ENCODE peak calls at places on chromosomes 5 and 9, in eight cellular contexts. Y is IMR-90, J is right lobe of liver, X is heart left ventricle, O is gastrocnemius medialis, D is HCT116, M is breast epithelium, N is transverse colon. S is an unnamed sample. For H3K4me1, the result is how much of the 10 kb centered on the place peaks cover.

GRCh38 chr9:123062306-123063171 is 29.1 kb downstream of the GPR21 start:
- DNase-seq in Y (no peak), J (no peak), X (no peak), O (peak), D (no peak), M (no peak), N (no peak), S (no peak)

GRCh38 chr9:24552526-24552925 is 6.8 kb upstream of the IZUMO3 start:
- DNase-seq in Y (no peak), J (no peak), X (no peak), O (no peak), D (no peak), M (no peak), N (no peak), S (no peak)

GRCh38 chr9:89042984-89043383 is 51.7 kb downstream of the S1PR3 start:
- DNase-seq in Y (no peak), J (no peak), X (no peak), O (no peak), D (no peak), M (peak), N (no peak), S (no peak)

GRCh38 chr5:10133830-10134229 is 115.9 kb downstream of the ATPSCKMT start:
- DNase-seq in Y (peak), J (no peak), X (no peak), O (no peak), D (no peak), M (no peak), N (no peak), S (no peak)

GRCh38 chr5:14675865-14676300 is 11.4 kb downstream of the OTULIN start:
- DNase-seq in Y (no peak), J (no peak), X (no peak), O (no peak), D (no peak), M (no peak), N (no peak), S (no peak)

GRCh38 chr5:154190652-154191304 is at the start of gene GALNT10:
- DNase-seq in Y (peak), J (peak), X (peak), O (peak), D (peak), M (no peak), N (peak), S (no peak)

GRCh38 chr5:891117-891836 is 1.3 kb downstream of the BRD9 start:
- DNase-seq in Y (no peak), J (no peak), X (no peak), O (no peak), D (peak), M (no peak), N (peak), S (no peak)

GRCh38 chr9:107548298-107549142 is 59.0 kb upstream of the KLF4 start:
- DNase-seq in Y (peak), J (peak), X (no peak), O (peak), D (peak), M (no peak), N (no peak), S (no peak)

GRCh38 chr5:152532714-152533113 is 127.6 kb upstream of the NMUR2 start:
- DNase-seq in Y (peak), J (no peak), X (no peak), O (no peak), D (peak), M (no peak), N (no peak), S (no peak)

GRCh38 chr5:39648539-39649200 is 223.9 kb upstream of the DAB2 start:
- DNase-seq in Y (no peak), J (no peak), X (no peak), O (no peak), D (peak), M (no peak), N (peak), S (no peak)

GRCh38 chr5:52893863-52894262 is 95.3 kb upstream of the ITGA2 start:
- DNase-seq in Y (no peak), J (no peak), X (no peak), O (no peak), D (no peak), M (no peak), N (no peak), S (no peak)

GRCh38 chr9:134170525-134171315 is 6.4 kb upstream of the RNU6ATAC start:
- DNase-seq in Y (no peak), J (no peak), X (no peak), O (no peak), D (no peak), M (no peak), N (no peak), S (no peak)

GRCh38 chr5:51657340-51658240 is 274.3 kb downstream of the ISL1 start:
- DNase-seq in Y (no peak), J (no peak), X (no peak), O (no peak), D (no peak), M (no peak), N (no peak), S (no peak)

GRCh38 chr5:56668996-56669395 is 146.4 kb upstream of the MAP3K1 start:
- DNase-seq in Y (no peak), J (no peak), X (no peak), O (no peak), D (no peak), M (peak), N (no peak), S (no peak)

GRCh38 chr5:1152156-1152555 is 40.3 kb upstream of the SLC12A7 start:
- DNase-seq in Y (no peak), J (no peak), X (no peak), O (no peak), D (no peak), M (no peak), N (no peak), S (no peak)

GRCh38 chr5:111043712-111044506 is 27.6 kb upstream of the TSLP start:
- DNase-seq in Y (peak), J (no peak), X (no peak), O (no peak), D (no peak), M (no peak), N (no peak), S (no peak)

GRCh38 chr5:56549096-56549886 is 266.1 kb upstream of the MAP3K1 start:
- DNase-seq in Y (no peak), J (no peak), X (no peak), O (no peak), D (no peak), M (no peak), N (no peak), S (no peak)

GRCh38 chr9:6576930-6577329 is 68.6 kb downstream of the GLDC start:
- DNase-seq in Y (no peak), J (no peak), X (no peak), O (no peak), D (no peak), M (no peak), N (no peak), S (no peak)

GRCh38 chr5:154077692-154078091 is 38.9 kb downstream of the MFAP3 start:
- DNase-seq in Y (peak), J (peak), X (peak), O (peak), D (no peak), M (no peak), N (no peak), S (no peak)

GRCh38 chr9:97980918-97981827 is 2.0 kb upstream of the ANP32B start:
- DNase-seq in Y (no peak), J (no peak), X (peak), O (peak), D (no peak), M (peak), N (peak), S (no peak)

GRCh38 chr9:97978706-97979105 is 4.4 kb upstream of the ANP32B start:
- DNase-seq in Y (no peak), J (no peak), X (no peak), O (no peak), D (no peak), M (no peak), N (no peak), S (no peak)

GRCh38 chr9:97981828-97982164 is 1.3 kb upstream of the ANP32B start:
- DNase-seq in Y (no peak), J (no peak), X (no peak), O (no peak), D (no peak), M (no peak), N (no peak), S (no peak)

GRCh38 chr9:97979778-97980478 is 3.2 kb upstream of the ANP32B start:
- DNase-seq in Y (no peak), J (no peak), X (no peak), O (no peak), D (no peak), M (no peak), N (no peak), S (no peak)

DNA sequence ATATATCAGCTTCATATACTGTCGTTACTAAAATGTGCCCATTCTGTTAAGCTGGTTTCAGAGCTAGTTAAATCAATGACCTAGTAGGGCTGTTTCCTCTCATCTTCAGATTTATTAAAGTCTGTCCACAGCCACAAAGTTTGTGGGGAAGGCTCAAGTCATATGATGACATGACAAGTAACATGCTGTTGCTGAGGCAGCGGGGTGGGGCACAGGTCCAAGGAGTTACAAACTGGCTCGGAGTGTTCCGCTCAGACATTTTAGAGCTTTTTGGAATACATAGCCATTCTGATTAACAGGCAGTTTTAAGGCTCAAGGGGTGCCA is 2.7 kb upstream of the ANP32B start:
- DNase-seq in Y (no peak), J (no peak), X (peak), O (peak), D (no peak), M (peak), N (peak), S (no peak)
- TF ChIP-seq CTCF in Y (no peak), J (no peak), X (no peak), O (no peak), D (no peak), M (no peak), N (no peak), S (no peak)

GRCh38 chr5:178241259-178241658 is 8.7 kb upstream of the PHYKPL start:
- DNase-seq in Y (no peak), J (no peak), X (no peak), O (no peak), D (no peak), M (no peak), N (no peak), S (no peak)

GRCh38 chr5:178240772-178241171 is 8.2 kb upstream of the PHYKPL start:
- DNase-seq in Y (no peak), J (no peak), X (no peak), O (no peak), D (no peak), M (no peak), N (no peak), S (no peak)

GRCh38 chr5:178241688-178242231 is 9.2 kb upstream of the PHYKPL start:
- DNase-seq in Y (no peak), J (no peak), X (no peak), O (no peak), D (no peak), M (no peak), N (no peak), S (no peak)

GRCh38 chr5:178238711-178239592 is 6.3 kb upstream of the PHYKPL start:
- DNase-seq in Y (no peak), J (peak), X (no peak), O (peak), D (no peak), M (no peak), N (no peak), S (no peak)

DNA sequence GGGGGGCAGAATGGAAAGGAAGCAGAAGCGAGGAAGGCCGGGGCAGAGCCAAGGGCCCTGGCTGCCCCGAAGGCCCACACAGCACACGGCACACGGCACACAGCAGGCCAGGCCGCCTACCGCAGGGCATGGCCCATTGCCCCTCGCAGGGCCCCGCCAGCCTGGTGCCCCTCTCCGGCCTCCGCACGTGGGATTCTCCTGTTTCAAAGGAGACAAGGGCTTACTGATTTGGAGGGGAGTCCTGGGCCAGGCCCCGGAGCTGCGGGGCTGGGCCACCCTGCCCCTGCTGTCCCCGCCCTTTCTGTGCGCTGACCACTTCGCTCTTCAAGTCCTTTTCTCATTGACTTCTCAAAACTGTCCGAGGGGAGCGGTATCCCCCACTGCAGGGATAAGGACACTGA is 7.7 kb upstream of the PHYKPL start:
- DNase-seq in Y (no peak), J (no peak), X (no peak), O (no peak), D (no peak), M (no peak), N (no peak), S (no peak)
- H3K4me1 ChIP-seq in Y (under half), J (under half), X (half or more), O (under half), D (under half), M (under half), N (under half), S (half or more)

GRCh38 chr5:95824747-95825146 is 2.2 kb upstream of the GLRX start:
- DNase-seq in Y (no peak), J (no peak), X (no peak), O (no peak), D (no peak), M (no peak), N (no peak), S (no peak)

GRCh38 chr5:95822408-95823240 is at the start of gene GLRX:
- DNase-seq in Y (peak), J (peak), X (peak), O (peak), D (peak), M (peak), N (peak), S (peak)

GRCh38 chr5:95822038-95822407 is 503 bp downstream of the GLRX start:
- DNase-seq in Y (peak), J (peak), X (peak), O (peak), D (no peak), M (no peak), N (peak), S (peak)

GRCh38 chr5:95823241-95823737 is 763 bp upstream of the GLRX start:
- DNase-seq in Y (no peak), J (no peak), X (no peak), O (no peak), D (no peak), M (no peak), N (no peak), S (no peak)

GRCh38 chr5:95823738-95824609 is 1.4 kb upstream of the GLRX start:
- DNase-seq in Y (peak), J (no peak), X (peak), O (peak), D (peak), M (no peak), N (peak), S (no peak)
- TF ChIP-seq POLR2A in Y (peak), J (peak), X (no peak), O (peak), D (peak), M (no peak), N (peak), S (no peak)

DNA sequence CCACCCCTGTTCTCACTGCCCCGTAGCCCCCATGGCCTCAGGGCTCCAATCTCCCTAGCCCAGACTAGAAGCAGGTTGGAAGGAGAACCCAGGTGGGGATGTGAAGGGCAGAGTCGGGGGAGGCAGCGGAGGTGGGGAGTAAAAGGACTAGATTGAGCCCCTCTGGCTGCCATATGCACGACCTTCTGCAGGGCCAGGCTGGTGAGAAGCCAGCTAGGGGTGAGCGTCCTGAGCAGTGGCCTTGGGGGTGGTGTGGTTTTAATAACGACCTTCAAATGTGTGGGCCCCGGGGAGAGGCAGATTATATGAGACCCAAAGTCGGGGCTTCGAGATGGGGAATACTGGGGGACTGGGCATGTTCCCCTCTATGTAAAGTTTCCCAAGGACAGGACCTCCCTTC is 139.5 kb downstream of the C9orf50 start:
- DNase-seq in Y (no peak), J (no peak), X (no peak), O (no peak), D (no peak), M (no peak), N (no peak), S (no peak)
- TF ChIP-seq CTCF in Y (no peak), J (no peak), X (no peak), O (no peak), D (no peak), M (no peak), N (no peak), S (no peak)

DNA sequence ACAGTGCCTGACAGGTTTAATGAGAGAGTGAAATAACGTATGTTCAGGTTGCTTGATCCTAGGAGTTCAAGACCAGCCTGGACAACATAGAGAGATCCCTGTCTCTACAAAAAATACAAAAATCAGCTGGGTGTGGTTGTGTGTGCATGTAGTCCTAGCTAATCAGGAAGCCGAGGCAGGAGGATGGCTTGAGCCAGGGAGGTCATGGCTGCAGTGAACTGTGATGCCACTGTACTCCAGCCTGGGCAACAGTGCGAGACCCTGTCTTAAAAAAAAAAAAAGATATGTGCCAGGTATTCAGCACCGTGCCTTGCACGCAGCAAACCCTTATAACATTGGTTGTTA is 38.8 kb upstream of the SPRY4 start:
- DNase-seq in Y (no peak), J (no peak), X (no peak), O (no peak), D (no peak), M (no peak), N (no peak), S (no peak)
- H3K4me1 ChIP-seq in Y (under half), J (under half), X (under half), O (under half), D (half or more), M (under half), N (under half), S (under half)

GRCh38 chr9:124334568-124335319 is 77.0 kb downstream of the NEK6 start:
- DNase-seq in Y (no peak), J (no peak), X (no peak), O (no peak), D (no peak), M (no peak), N (no peak), S (no peak)
- TF ChIP-seq POLR2A in Y (no peak), J (no peak), X (no peak), O (no peak), D (no peak), M (no peak), N (no peak), S (no peak)

GRCh38 chr5:116142495-116142894 is 57.7 kb downstream of the COMMD10 start:
- DNase-seq in Y (no peak), J (no peak), X (no peak), O (no peak), D (no peak), M (no peak), N (no peak), S (no peak)

GRCh38 chr5:116135344-116135743 is 50.5 kb downstream of the COMMD10 start:
- DNase-seq in Y (no peak), J (no peak), X (no peak), O (no peak), D (no peak), M (no peak), N (no peak), S (no peak)

GRCh38 chr5:116133281-116133680 is 48.5 kb downstream of the COMMD10 start:
- DNase-seq in Y (no peak), J (no peak), X (no peak), O (no peak), D (no peak), M (no peak), N (no peak), S (no peak)

GRCh38 chr5:116137544-116138378 is 52.9 kb downstream of the COMMD10 start:
- DNase-seq in Y (peak), J (no peak), X (no peak), O (no peak), D (peak), M (no peak), N (no peak), S (no peak)
- TF ChIP-seq CTCF in Y (peak), J (peak), X (peak), O (peak), D (peak), M (no peak), N (peak), S (peak)

DNA sequence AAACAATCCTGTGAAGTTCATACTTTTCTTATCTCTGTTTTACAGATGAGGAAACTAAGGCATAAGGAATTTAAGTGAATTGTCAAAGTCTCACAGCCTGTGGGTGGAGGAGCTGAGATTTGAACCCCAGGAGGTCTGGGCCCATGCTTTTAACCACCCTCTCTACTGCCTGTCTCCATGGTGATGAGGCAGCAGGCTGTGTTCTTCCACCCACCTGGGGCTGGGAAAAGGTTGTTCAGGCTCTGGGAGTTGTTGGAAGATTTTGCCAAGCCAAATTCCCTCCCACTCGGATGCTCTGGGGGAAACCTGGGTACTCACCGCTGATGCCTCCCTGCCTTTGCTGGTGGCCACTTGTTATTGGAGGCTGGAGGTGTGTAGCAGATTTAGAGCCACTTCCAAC is 18.3 kb upstream of the SYNPO start:
- DNase-seq in Y (peak), J (no peak), X (no peak), O (no peak), D (no peak), M (no peak), N (no peak), S (no peak)
- H3K4me1 ChIP-seq in Y (half or more), J (under half), X (half or more), O (half or more), D (under half), M (under half), N (under half), S (under half)

DNA sequence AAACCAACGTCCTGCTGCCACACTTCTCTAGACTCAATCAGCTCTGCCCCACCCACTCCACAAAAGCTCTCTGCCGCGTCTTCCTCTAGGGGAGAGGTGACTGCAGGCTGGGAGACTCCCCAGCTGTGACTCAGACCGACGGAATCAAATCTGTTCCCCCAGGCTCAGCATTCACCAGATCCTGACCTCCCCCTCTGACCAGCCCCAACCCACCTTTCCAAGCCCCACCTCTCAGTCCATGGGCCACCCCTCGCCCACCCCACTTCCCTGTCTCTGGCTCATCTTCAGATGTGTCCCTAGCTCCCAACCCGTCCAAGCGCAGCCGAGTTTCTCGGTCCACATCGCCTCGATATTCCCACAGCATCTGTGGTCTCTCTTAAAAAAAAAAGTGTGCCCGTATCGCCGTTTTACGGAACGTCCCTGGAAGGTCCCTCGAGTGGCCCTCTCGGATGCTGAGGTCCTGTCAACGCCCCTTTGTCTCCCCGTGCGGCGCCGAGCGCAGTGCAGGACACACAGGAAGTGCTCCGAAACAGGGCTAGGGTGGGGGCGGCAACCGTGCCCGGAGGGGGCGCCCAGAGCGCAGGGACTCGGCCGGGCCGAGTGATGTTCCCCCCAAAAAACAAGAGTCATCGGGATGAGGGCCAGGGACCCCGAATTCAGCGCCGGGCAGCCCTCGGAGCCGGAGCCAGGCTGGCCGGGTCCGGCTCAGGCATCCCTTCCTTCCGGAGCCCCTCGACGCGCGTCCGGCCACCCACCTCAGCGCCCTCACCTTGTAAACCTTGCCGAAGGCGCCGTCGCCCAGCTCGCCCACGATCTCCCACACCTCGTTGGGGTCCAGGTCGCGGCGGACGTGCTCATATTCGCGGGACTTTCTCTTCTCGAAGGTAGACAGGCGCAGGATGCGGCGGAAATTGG is 649 bp downstream of the STK10 start:
- DNase-seq in Y (peak), J (no peak), X (peak), O (no peak), D (peak), M (no peak), N (peak), S (no peak)
- TF ChIP-seq POLR2A in Y (no peak), J (peak), X (no peak), O (no peak), D (no peak), M (no peak), N (no peak), S (peak)

GRCh38 chr9:83538890-83539238 is 663 bp upstream of the FRMD3 start:
- DNase-seq in Y (no peak), J (no peak), X (no peak), O (no peak), D (no peak), M (no peak), N (no peak), S (no peak)
- TF ChIP-seq CTCF in Y (no peak), J (no peak), X (no peak), O (no peak), D (no peak), M (no peak), N (no peak), S (no peak)

S was measured in esophagus squamous epithelium.